ENCODE peak calls at places on chromosome 19, in six cellular contexts. N, A, M, V, I and G are unnamed samples.

GRCh38 chr19:7595466-7596133 is at the start of gene CAMSAP3:
- DNase-seq in V (peak), A (peak), I (peak), N (peak), M (no peak), G (peak)

GRCh38 chr19:43905897-43906296 is 29.2 kb downstream of the ZNF45 start:
- DNase-seq in M (no peak), N (no peak), I (no peak), V (no peak), A (no peak), G (no peak)

GRCh38 chr19:52190679-52191293 is 934 bp downstream of the PPP2R1A start:
- DNase-seq in M (peak), A (peak), I (peak), V (peak), N (no peak), G (peak)

GRCh38 chr19:44757057-44757734 is 8.7 kb downstream of the BCL3 start:
- DNase-seq in I (no peak), A (no peak), V (peak), M (peak), N (peak), G (peak)

GRCh38 chr19:27776020-27776419 is 1436.9 kb downstream of the UQCRFS1 start:
- DNase-seq in V (peak), M (peak), I (no peak), A (peak), N (no peak), G (peak)

GRCh38 chr19:42290523-42291436 is 11.2 kb upstream of the PRR19 start:
- DNase-seq in M (no peak), I (no peak), A (no peak), V (peak), N (peak), G (no peak)

GRCh38 chr19:41936416-41936850 is 8.2 kb upstream of the ERFL start:
- DNase-seq in I (no peak), M (no peak), N (no peak), V (no peak), A (peak), G (no peak)

GRCh38 chr19:44807652-44808462 is 1.0 kb upstream of the BCAM start:
- DNase-seq in N (peak), M (peak), I (peak), A (peak), V (no peak), G (peak)

GRCh38 chr19:8261347-8261746 is 46.8 kb downstream of the CD320 start:
- DNase-seq in N (no peak), A (no peak), V (no peak), I (no peak), M (no peak), G (no peak)

GRCh38 chr19:40521276-40521675 is 54.5 kb downstream of the SPTBN4 start:
- DNase-seq in V (peak), N (no peak), A (no peak), I (no peak), M (peak), G (peak)
- TF ChIP-seq CTCF in V (peak), N (peak), A (no peak), I (no peak), M (peak), G (peak)

GRCh38 chr19:39413269-39413902 is 917 bp downstream of the PLEKHG2 start:
- DNase-seq in M (peak), A (no peak), N (peak), V (peak), I (no peak), G (peak)

GRCh38 chr19:39411006-39411831 is 1.2 kb upstream of the PLEKHG2 start:
- DNase-seq in M (peak), N (no peak), I (no peak), V (no peak), A (peak), G (peak)

GRCh38 chr19:39411832-39412099 is 703 bp upstream of the PLEKHG2 start:
- DNase-seq in I (peak), V (peak), N (peak), M (peak), A (peak), G (peak)

GRCh38 chr19:39412867-39413268 is 399 bp downstream of the PLEKHG2 start:
- DNase-seq in I (no peak), V (no peak), A (no peak), N (no peak), M (no peak), G (no peak)

DNA sequence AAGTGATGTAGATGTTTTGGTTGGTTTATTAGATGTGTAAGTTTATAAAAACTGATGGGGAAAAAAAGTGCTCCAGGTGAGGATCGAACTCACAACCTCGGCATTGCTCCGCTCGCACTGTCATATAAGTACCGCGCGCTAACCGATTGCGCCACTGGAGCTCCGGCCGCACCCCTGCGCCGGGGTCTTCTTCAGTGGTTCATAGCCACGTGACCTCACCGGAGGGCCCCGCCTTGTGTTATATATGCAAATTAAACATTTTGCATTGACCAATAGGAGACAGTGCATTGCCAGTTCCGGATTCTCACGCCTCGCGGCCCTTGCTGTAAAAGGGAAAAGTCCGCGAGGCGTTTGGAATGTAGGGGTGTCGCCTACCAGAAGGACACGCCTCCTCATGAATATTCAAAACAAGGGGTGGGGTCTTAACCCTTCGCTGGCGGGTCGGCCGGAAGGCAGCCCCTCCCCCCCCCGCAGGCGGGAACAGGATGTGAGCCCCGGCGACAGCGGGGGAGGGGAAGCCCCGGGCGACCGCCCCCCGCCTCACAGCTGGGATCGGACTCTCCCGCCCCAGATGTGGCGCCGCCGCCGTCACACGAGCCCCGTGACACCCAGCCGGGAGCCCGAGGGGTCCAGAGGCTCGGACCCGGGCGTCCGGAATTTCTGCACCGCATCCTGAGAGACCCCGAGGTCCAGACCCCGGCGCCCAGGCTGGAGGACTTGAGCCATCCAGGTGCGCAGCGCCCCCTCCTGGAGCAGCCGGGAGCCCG is at the start of gene PLEKHG2:
- DNase-seq in A (peak), I (peak), M (peak), N (peak), V (peak), G (peak)
- TF ChIP-seq CTCF in A (peak), I (peak), M (peak), N (peak), V (peak), G (peak)

GRCh38 chr19:46412034-46412982 is 1.1 kb downstream of the CCDC8 start:
- DNase-seq in I (no peak), N (no peak), A (no peak), M (no peak), V (no peak), G (no peak)
- TF ChIP-seq CTCF in I (no peak), N (no peak), A (no peak), M (no peak), V (no peak), G (no peak)

GRCh38 chr19:18488403-18488723 is 33.5 kb downstream of the ELL start:
- DNase-seq in M (no peak), V (no peak), N (no peak), A (peak), I (no peak), G (no peak)
- TF ChIP-seq CTCF in M (peak), V (no peak), N (no peak), A (no peak), I (no peak), G (peak)

GRCh38 chr19:38441660-38442348 is 8.3 kb downstream of the RYR1 start:
- DNase-seq in M (no peak), N (no peak), I (no peak), V (no peak), A (no peak), G (no peak)
- TF ChIP-seq CTCF in M (no peak), N (peak), I (no peak), V (peak), A (no peak), G (peak)

GRCh38 chr19:54109651-54110050 is 5.8 kb downstream of the TFPT start:
- DNase-seq in M (no peak), A (no peak), N (no peak), V (no peak), I (no peak), G (no peak)
- TF ChIP-seq CTCF in M (no peak), A (no peak), N (no peak), V (no peak), I (no peak), G (no peak)

DNA sequence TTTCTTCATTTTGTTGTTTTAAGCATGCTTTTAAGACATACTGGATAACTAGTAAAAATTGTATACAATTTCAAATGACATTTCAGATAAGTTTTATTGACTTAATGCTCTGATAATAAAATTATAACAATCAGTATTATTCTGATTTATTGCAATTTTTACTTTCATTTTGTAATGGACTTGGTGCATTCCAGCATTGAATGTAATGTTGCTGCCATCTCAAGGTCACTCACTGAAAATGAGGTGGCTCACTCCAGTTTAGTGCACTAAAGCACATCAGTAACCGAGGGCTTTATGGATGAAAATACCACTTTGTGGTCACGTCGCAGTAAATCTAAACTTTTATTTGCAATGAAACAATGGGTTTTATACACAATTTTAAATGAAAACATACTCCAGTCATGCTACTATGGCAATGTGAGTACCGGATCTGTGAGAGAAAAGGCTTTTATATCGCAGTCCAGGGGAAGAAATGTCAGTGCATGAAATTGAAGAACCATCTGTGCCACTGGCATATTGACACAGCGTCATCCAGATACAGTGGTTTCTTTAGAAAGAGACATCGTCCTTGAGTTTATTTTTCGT is 20.7 kb upstream of the ZNF507 start:
- DNase-seq in M (peak), A (no peak), I (no peak), V (no peak), N (no peak), G (no peak)
- TF ChIP-seq CTCF in M (peak), A (no peak), I (no peak), V (peak), N (no peak), G (no peak)

GRCh38 chr19:50555033-50555432 is 13.2 kb downstream of the LRRC4B start:
- DNase-seq in M (no peak), V (no peak), A (no peak), N (no peak), I (no peak), G (no peak)

GRCh38 chr19:50558039-50558438 is 10.2 kb downstream of the LRRC4B start:
- DNase-seq in I (no peak), N (no peak), A (no peak), V (no peak), M (no peak), G (no peak)

GRCh38 chr19:50555447-50556235 is 12.6 kb downstream of the LRRC4B start:
- DNase-seq in I (no peak), N (no peak), M (no peak), V (no peak), A (no peak), G (no peak)

GRCh38 chr19:50557009-50557613 is 11.1 kb downstream of the LRRC4B start:
- DNase-seq in I (no peak), N (no peak), A (no peak), V (no peak), M (no peak), G (no peak)

GRCh38 chr19:50556236-50557008 is 11.8 kb downstream of the LRRC4B start:
- DNase-seq in I (peak), A (peak), N (peak), M (peak), V (peak), G (peak)
- TF ChIP-seq CTCF in I (peak), A (peak), N (peak), M (peak), V (peak), G (peak)

GRCh38 chr19:15836595-15837398 is 21.3 kb upstream of the OR10H1 start:
- DNase-seq in I (peak), V (peak), N (no peak), M (peak), A (peak), G (peak)

GRCh38 chr19:15846923-15847322 is 31.5 kb upstream of the OR10H1 start:
- DNase-seq in I (no peak), M (no peak), N (no peak), V (no peak), A (no peak), G (no peak)

GRCh38 chr19:15840833-15841232 is 25.4 kb upstream of the OR10H1 start:
- DNase-seq in A (no peak), I (no peak), M (no peak), N (no peak), V (no peak), G (no peak)

GRCh38 chr19:15843186-15843585 is 27.7 kb upstream of the OR10H1 start:
- DNase-seq in M (no peak), N (no peak), A (no peak), V (no peak), I (no peak), G (no peak)

DNA sequence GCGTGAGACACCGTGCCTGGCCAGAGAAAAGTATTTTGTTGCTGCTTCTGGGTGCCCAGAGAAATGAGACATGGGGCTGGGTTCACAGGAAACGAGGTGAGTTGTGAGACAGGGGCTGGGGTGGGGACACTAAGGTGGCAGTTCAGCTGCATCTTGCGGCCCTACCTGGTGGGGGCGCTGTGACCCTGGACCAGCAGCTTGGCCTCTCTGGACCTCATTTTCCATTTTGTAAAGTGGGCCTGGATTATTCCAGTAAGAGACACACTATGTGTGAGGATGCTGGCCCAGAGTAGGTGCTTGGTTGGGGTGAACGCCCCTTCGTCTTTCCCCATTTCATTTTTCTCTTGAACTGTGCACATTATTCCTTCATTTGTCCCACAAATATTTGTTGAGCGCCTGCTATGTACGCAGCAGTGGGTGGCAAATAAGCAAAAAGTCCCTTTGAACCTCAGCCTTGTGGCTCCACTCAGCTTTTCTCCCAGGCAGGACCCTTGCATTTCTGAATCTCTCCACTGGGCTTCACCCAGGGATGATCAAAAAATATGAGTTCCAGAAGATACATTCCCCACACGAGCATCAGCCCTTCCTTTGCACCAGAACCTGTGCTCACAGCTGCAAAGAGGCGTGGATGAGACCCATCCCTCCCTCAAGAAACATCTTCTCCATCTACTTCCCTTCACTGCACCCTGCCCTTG is 26.6 kb upstream of the OR10H1 start:
- DNase-seq in N (no peak), A (no peak), M (no peak), V (no peak), I (no peak), G (no peak)
- TF ChIP-seq CTCF in N (no peak), A (peak), M (no peak), V (peak), I (no peak), G (no peak)